ENCODE peak calls at places on chromosomes 1 and 21, in five cellular contexts. F is sigmoid colon, V is transverse colon, Y is uterus, U is heart left ventricle. Z is an unnamed sample.

GRCh38 chr1:200041337-200042118 is 14.0 kb downstream of the NR5A2 start:
- DNase-seq in F (no peak), V (no peak), Y (no peak), U (no peak), Z (no peak)

GRCh38 chr1:45929257-45929687 is 125.9 kb downstream of the MAST2 start:
- DNase-seq in F (no peak), V (no peak), Y (no peak), U (no peak), Z (no peak)

GRCh38 chr1:98884864-98885263 is 119.8 kb downstream of the PLPPR5 start:
- DNase-seq in F (no peak), V (no peak), Y (no peak), U (no peak), Z (no peak)

GRCh38 chr1:68057564-68057963 is 7.1 kb upstream of the DIRAS3 start:
- DNase-seq in F (no peak), V (no peak), Y (no peak), U (no peak), Z (no peak)

GRCh38 chr21:35473496-35473895 is 424.4 kb upstream of the RUNX1 start:
- DNase-seq in F (no peak), V (no peak), Y (no peak), U (no peak), Z (no peak)

GRCh38 chr1:162736184-162736583 is 54.3 kb upstream of the HSD17B7 start:
- DNase-seq in F (no peak), V (no peak), Y (no peak), U (no peak), Z (no peak)

GRCh38 chr1:1776672-1777393 is 1.4 kb downstream of the NADK start:
- DNase-seq in F (no peak), V (no peak), Y (no peak), U (no peak), Z (no peak)

GRCh38 chr1:46013566-46013965 is 118.9 kb downstream of the PIK3R3 start:
- DNase-seq in F (no peak), V (no peak), Y (no peak), U (no peak), Z (no peak)

GRCh38 chr1:7388488-7389185 is 382.5 kb upstream of the VAMP3 start:
- DNase-seq in F (peak; percentile 71), V (no peak), Y (peak; percentile 35), U (peak; percentile 77), Z (peak; percentile 85)

GRCh38 chr1:35727434-35727825 is 8.7 kb upstream of the C1orf216 start:
- DNase-seq in F (no peak), V (no peak), Y (no peak), U (no peak), Z (peak; percentile 50)

GRCh38 chr21:44423941-44424607 is 31.2 kb upstream of the LRRC3 start:
- DNase-seq in F (peak; percentile 40), V (no peak), Y (no peak), U (no peak), Z (peak; percentile 67)

GRCh38 chr1:88922214-88922613 is 30.8 kb upstream of the GTF2B start:
- DNase-seq in F (no peak), V (no peak), Y (no peak), U (no peak), Z (no peak)

GRCh38 chr1:58816072-58816746 is 32.4 kb upstream of the JUN start:
- DNase-seq in F (peak; percentile 96), V (peak; percentile 96), Y (peak; percentile 87), U (peak; percentile 96), Z (peak; percentile 97)

GRCh38 chr1:58815680-58816071 is 31.8 kb upstream of the JUN start:
- DNase-seq in F (no peak), V (peak; percentile 77), Y (no peak), U (no peak), Z (no peak)

GRCh38 chr1:58818075-58818474 is 34.2 kb upstream of the JUN start:
- DNase-seq in F (no peak), V (no peak), Y (no peak), U (no peak), Z (no peak)

GRCh38 chr1:58815069-58815679 is 31.3 kb upstream of the JUN start:
- DNase-seq in F (peak; percentile 93), V (peak; percentile 91), Y (peak; percentile 85), U (peak; percentile 89), Z (peak; percentile 95)

DNA sequence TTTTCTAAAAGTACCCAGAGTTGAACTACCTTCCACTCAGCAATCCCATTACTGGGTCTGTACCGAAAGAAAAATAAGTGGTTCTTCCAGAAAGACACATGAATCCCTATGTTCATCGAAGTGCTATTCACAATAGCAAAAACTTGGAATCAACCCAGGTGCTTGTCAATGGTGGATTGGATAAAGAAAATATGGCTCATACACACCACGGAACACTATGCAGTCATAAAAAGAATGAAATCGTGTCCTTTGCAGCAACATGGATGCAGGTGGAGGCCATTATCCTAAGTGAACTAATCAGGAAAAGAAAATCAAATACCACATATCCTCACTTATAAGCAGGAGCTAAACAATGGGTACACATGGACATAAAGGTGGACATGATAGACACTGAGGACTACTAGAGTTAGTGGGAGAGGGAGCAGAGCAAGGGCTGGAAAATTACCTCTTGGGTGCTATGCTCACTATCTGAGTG is 32.9 kb upstream of the JUN start:
- DNase-seq in F (no peak), V (no peak), Y (no peak), U (no peak), Z (no peak)
- H3K4me3 ChIP-seq in F (peak overlapping the region; percentile 51), V (peak overlapping the region; percentile 51), Y (peak overlapping the region; percentile 58), U (peak overlapping the region; percentile 62), Z (no peak overlapping the region)

GRCh38 chr1:109113787-109114568 is at the start of gene ELAPOR1:
- DNase-seq in F (no peak), V (peak; percentile 78), Y (no peak), U (no peak), Z (peak; percentile 51)
- TF ChIP-seq CTCF in F (no peak), V (no peak), Y (no peak), U (no peak), Z (no peak)

DNA sequence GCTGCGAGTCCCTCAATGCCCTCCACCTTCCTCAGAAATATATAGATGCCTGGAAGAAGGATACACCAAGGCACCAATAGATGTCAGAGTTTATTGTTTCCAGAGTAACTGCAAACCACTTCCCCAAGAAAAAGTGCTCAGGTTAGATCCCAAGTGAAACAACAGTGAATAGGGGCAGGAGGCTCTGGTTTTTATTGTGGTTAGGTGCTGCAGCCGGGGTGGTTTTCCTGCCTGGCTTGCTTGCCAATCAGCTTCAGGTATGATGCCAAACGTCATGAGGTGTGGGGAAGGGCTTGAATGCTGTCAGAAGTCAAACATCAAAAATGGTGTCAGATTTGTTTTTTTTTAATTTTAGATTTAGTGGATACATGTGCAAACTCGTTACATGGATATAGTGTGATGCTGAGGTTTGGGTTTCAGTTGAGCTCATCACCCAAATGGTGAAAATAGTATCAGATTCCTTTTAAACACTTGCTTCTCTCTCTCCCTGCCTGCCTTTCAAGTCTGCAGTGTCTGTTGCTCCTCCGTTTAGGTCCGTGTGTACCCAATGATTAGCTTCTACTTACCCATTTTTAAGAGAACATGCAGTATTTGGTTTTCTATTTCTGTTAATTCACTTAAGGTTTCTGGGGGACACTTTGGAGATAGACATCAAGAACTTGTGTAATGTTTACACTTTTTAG is 1317.0 kb downstream of the MRPL39 start:
- DNase-seq in F (no peak), V (no peak), Y (no peak), U (no peak), Z (no peak)
- TF ChIP-seq POLR2A in F (no peak), V (no peak), Y (no peak), U (no peak), Z (no peak)

DNA sequence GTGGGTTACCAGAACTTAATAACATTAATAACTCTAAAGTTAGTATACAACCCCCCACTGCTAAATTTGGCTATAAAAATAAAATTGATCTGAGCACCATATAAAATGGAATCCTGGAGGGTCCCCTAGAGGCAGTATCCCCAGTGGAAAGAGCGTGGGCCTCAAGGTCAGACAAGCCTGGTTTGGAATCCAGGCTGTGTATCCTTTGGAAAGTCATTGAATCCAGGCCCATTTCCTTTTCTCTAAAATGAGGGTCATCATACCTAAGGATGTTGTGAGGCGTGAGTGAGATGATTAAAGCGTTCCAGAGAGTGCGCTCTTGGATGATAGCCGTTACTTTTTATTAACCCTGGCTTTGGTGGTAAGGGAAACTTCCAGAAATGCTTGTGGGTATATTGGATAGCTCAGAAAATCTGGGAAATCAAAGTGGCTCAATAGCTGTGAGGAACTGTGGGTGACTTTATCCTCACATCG is 671 bp upstream of the ZNF436 start:
- DNase-seq in F (no peak), V (no peak), Y (no peak), U (no peak), Z (no peak)
- H3K4me3 ChIP-seq in F (peak overlapping the region; percentile 81), V (peak overlapping the region; percentile 72), Y (peak overlapping the region; percentile 85), U (peak overlapping the region; percentile 70), Z (no peak overlapping the region)

DNA sequence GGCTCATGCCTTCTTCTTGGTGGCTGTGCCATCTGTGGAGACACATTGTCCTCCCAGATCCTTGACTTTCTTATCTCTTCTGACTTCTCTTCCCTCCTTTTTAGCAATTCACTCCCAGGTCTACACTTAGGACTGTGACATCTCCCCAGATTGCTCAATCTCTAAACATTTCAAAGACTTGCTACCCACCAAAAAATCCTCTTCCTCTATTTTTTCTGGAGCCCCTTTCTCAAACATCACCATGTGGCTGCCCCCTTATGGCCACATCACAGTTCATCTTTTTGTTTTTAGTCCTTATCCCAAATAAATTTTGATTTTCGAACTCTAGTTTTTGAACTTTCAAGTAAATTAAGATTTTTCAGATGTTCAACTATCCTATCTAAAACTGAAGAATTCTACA is 148.6 kb upstream of the HOOK1 start:
- DNase-seq in F (no peak), V (no peak), Y (no peak), U (no peak), Z (no peak)
- TF ChIP-seq CTCF in F (no peak), V (no peak), Y (no peak), U (no peak), Z (no peak)

GRCh38 chr1:31937300-31938183 is 626 bp downstream of the PTP4A2 start:
- DNase-seq in F (peak; percentile 92), V (peak; percentile 82), Y (peak; percentile 84), U (peak; percentile 88), Z (peak; percentile 96)
- TF ChIP-seq POLR2A in F (no peak), V (peak; percentile 77), Y (no peak), U (no peak), Z (no peak)

DNA sequence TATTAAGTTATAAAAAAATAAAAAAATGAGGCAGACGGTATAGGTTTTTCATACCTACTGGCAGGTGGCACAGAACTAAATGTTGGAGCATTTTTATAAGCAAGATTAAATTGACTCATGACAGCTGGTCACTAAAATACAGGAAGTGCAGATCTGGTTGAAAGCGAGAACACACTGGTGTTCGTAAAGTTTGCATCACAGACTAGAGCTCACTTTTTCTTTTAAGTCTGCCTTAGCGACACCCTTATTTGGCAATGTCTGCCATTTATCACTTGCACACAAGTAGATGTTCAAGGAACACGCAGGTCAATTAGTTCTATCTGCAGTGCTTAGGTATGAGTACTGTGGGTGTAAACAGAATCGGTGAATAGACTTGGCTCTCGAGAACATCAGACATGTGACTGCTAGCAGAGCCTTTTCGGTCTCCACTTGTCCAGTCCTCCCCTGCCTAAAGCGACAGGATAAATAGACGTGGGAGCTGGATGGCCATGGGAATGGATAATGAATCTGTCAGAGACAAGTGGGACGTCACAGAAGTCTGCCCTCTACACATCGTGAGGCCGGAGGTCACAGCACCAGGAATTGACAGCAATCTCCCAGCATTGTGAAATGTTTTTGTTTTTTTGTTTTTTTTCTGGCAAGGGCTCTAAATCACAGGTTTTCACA is 248.7 kb downstream of the NTNG1 start:
- DNase-seq in F (no peak), V (no peak), Y (no peak), U (no peak), Z (no peak)
- H3K4me3 ChIP-seq in F (no peak overlapping the region), V (no peak overlapping the region), Y (no peak overlapping the region), U (no peak overlapping the region), Z (no peak overlapping the region)